ENCODE peak calls at places on chromosome 6, in eight cellular contexts. C is SJCRH30; R is lower lobe of right lung; T is ovary; G is tibial artery; W is pancreas; V is right lobe of liver; L is CD8-positive, alpha-beta memory T cell. F is an unnamed sample.

GRCh38 chr6:11163932-11164331 is 52.4 kb upstream of the ERVFRD-1 start:
- DNase-seq in G (no peak), V (no peak), T (no peak), R (no peak), L (no peak), W (no peak), C (no peak), F (no peak)

GRCh38 chr6:90194371-90194841 is 102.2 kb downstream of the BACH2 start:
- DNase-seq in T (no peak), V (no peak), L (no peak), W (no peak), G (no peak), R (no peak), C (peak; percentile 39), F (no peak)

GRCh38 chr6:43698584-43699349 is 11.2 kb upstream of the MRPS18A start:
- DNase-seq in G (peak; percentile 77), L (no peak), V (no peak), T (peak; percentile 55), R (peak; percentile 62), C (peak; percentile 54), W (peak; percentile 61), F (no peak)

GRCh38 chr6:43838276-43839036 is 68.4 kb downstream of the VEGFA start:
- DNase-seq in C (peak; percentile 37), L (no peak), V (peak; percentile 64), W (peak; percentile 57), T (no peak), G (no peak), R (peak; percentile 67), F (no peak)

GRCh38 chr6:33091957-33092356 is 16.2 kb downstream of the HLA-DPB1 start:
- DNase-seq in V (no peak), L (peak; percentile 43), T (no peak), C (peak; percentile 39), W (peak; percentile 43), R (peak; percentile 73), G (no peak), F (no peak)

GRCh38 chr6:63537126-63537958 is 34.9 kb upstream of the LOC128125822 start:
- DNase-seq in L (no peak), C (peak; percentile 27), G (no peak), W (no peak), V (peak; percentile 58), T (no peak), R (no peak), F (no peak)

GRCh38 chr6:31948753-31949413 is 3.0 kb downstream of the CFB start:
- DNase-seq in L (no peak), W (no peak), T (no peak), R (no peak), G (no peak), C (no peak), V (no peak), F (no peak)

GRCh38 chr6:86937219-86938079 is at the start of gene HTR1E:
- DNase-seq in T (peak; percentile 72), W (peak; percentile 49), G (no peak), R (no peak), C (peak; percentile 8), V (peak; percentile 45), L (no peak), F (no peak)

GRCh38 chr6:124984668-124985338 is 22.6 kb downstream of the RNF217 start:
- DNase-seq in V (no peak), C (no peak), G (no peak), W (no peak), R (no peak), L (no peak), T (no peak), F (no peak)

GRCh38 chr6:105136433-105137350 is 43.1 kb downstream of the POPDC3 start:
- DNase-seq in W (peak; percentile 38), T (peak; percentile 44), R (peak; percentile 61), G (peak; percentile 84), L (no peak), V (peak; percentile 56), C (peak; percentile 83), F (no peak)

GRCh38 chr6:3797231-3798200 is 46.0 kb upstream of the PXDC1 start:
- DNase-seq in V (no peak), C (peak; percentile 48), R (no peak), T (no peak), G (no peak), L (no peak), W (no peak), F (no peak)

GRCh38 chr6:8939615-8940014 is 504.3 kb upstream of the SLC35B3 start:
- DNase-seq in W (no peak), L (no peak), G (no peak), C (peak; percentile 55), R (no peak), V (no peak), T (no peak), F (no peak)

GRCh38 chr6:4743026-4743425 is 33.2 kb upstream of the CDYL start:
- DNase-seq in L (no peak), C (no peak), T (no peak), W (no peak), V (no peak), G (no peak), R (no peak), F (no peak)

GRCh38 chr6:135851442-135852271 is at the start of gene PDE7B:
- DNase-seq in R (peak; percentile 84), L (no peak), G (peak; percentile 92), W (peak; percentile 79), C (peak; percentile 74), T (peak; percentile 86), V (peak; percentile 93), F (peak; percentile 55)

GRCh38 chr6:155261146-155261900 is 2.5 kb upstream of the CLDN20 start:
- DNase-seq in G (no peak), C (no peak), L (no peak), W (no peak), T (no peak), R (no peak), V (no peak), F (no peak)

DNA sequence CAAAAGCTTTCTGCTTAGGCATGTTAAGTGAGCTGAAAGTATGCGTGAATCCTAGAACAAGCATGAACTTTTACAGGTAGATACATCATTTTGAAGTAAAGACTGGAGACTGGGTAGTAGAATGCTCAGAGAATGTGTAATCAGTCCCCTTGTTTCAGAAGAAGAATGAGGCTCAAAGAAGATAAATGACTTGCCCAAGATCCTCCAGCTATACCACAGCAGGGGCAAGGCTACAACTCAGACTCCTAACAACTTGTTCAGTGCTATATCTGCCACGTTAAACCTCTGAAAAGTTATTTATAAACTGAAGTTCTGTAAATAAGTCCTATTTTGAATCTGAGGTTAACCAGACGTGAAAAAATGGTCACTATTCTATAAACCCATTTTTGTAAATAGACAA is 2.9 kb downstream of the RIPOR2 start:
- DNase-seq in V (no peak), W (no peak), G (no peak), C (no peak), L (no peak), R (no peak), T (no peak), F (no peak)
- H3K4me3 ChIP-seq in V (peak overlapping the region; percentile 19), W (no peak overlapping the region), G (no peak overlapping the region), C (no peak overlapping the region), L (peak overlapping the region; percentile 72), R (peak overlapping the region; percentile 36), T (no peak overlapping the region), F (no peak overlapping the region)

GRCh38 chr6:6005467-6006427 is 978 bp downstream of the NRN1 start:
- DNase-seq in L (no peak), T (no peak), G (no peak), V (no peak), W (no peak), C (peak; percentile 30), R (no peak), F (no peak)

GRCh38 chr6:6008114-6008647 is 1.5 kb upstream of the NRN1 start:
- DNase-seq in R (no peak), C (no peak), T (no peak), L (no peak), G (no peak), W (no peak), V (no peak), F (no peak)

GRCh38 chr6:6006428-6007310 is at the start of gene NRN1:
- DNase-seq in V (no peak), T (no peak), W (no peak), G (no peak), L (no peak), R (no peak), C (peak; percentile 57), F (no peak)

GRCh38 chr6:6008648-6009421 is 2.1 kb upstream of the NRN1 start:
- DNase-seq in W (peak; percentile 76), R (peak; percentile 83), T (peak; percentile 60), V (peak; percentile 69), C (peak; percentile 94), G (peak; percentile 93), L (no peak), F (no peak)

GRCh38 chr6:6007311-6008113 is 787 bp upstream of the NRN1 start:
- DNase-seq in C (peak; percentile 75), G (peak; percentile 73), L (no peak), V (no peak), T (no peak), W (no peak), R (no peak), F (no peak)
- H3K27me3 ChIP-seq in C (no peaks in the 10 kb centered on the region), G (peaks cover 4% of the 10 kb centered on the region), L (peaks cover 66% of the 10 kb centered on the region), V (peaks cover 62% of the 10 kb centered on the region), T (no peaks in the 10 kb centered on the region), W (peaks cover 39% of the 10 kb centered on the region), R (peaks cover 79% of the 10 kb centered on the region), F (peaks cover 49% of the 10 kb centered on the region)

GRCh38 chr6:83258517-83258916 is 65.4 kb downstream of the RWDD2A start:
- DNase-seq in V (no peak), L (no peak), C (peak; percentile 32), T (no peak), R (no peak), W (no peak), G (no peak), F (no peak)
- H3K27ac ChIP-seq in V (no peak overlapping the region), L (no peak overlapping the region), C (peak overlapping the region; percentile 56), T (no peak overlapping the region), R (no peak overlapping the region), W (no peak overlapping the region), G (no peak overlapping the region), F (no peak overlapping the region)

GRCh38 chr6:167094820-167095637 is 27.9 kb upstream of the CCR6 start:
- DNase-seq in W (no peak), L (no peak), C (peak; percentile 40), V (no peak), G (no peak), T (no peak), R (no peak), F (no peak)

GRCh38 chr6:167092672-167093339 is 30.1 kb upstream of the CCR6 start:
- DNase-seq in T (no peak), V (no peak), R (no peak), W (no peak), G (no peak), L (no peak), C (no peak), F (no peak)

GRCh38 chr6:167094436-167094819 is 28.5 kb upstream of the CCR6 start:
- DNase-seq in L (no peak), V (no peak), W (no peak), C (peak; percentile 54), G (no peak), R (no peak), T (no peak), F (no peak)

GRCh38 chr6:167093922-167094432 is 28.9 kb upstream of the CCR6 start:
- DNase-seq in W (no peak), R (no peak), V (no peak), C (no peak), G (no peak), L (peak; percentile 68), T (no peak), F (no peak)

DNA sequence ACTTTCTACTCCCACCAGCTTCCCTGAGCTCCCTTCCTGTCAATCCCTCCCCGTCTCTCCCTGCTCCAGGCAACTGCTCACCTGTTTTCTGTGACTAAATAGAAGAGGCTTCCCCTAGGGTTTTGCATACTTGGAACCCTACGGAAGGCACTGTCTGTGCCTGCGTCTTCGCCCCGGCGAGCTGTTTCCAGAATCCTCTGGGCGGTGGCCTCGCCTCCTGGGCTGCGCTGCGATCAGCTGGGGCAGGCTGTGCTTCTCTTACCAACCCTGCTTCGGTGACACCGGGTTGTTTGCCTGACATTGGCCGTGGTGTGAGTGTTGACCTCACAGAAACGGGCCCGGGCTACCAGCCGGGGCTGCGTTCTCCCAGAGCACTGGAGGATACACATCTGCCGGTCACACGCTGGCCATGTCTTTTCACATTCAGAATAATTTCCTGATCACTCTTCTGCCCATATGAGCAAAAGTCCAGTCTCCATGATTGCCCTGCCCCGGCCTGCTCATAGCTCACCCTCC is 29.4 kb upstream of the CCR6 start:
- DNase-seq in G (no peak), C (no peak), W (no peak), L (no peak), R (no peak), V (no peak), T (no peak), F (no peak)
- H3K4me3 ChIP-seq in G (no peak overlapping the region), C (no peak overlapping the region), W (no peak overlapping the region), L (peak overlapping the region; percentile 46), R (peak overlapping the region; percentile 25), V (no peak overlapping the region), T (no peak overlapping the region), F (no peak overlapping the region)

F was measured in ascending aorta.